ENCODE peak calls at places on chromosomes 6 and 20, in four cellular contexts. O is HepG2, U is SK-N-SH, A is K562. M is an unnamed sample.

GRCh38 chr20:48706710-48707339 is 121.0 kb downstream of the PREX1 start:
- DNase-seq in O (no peak), U (no peak), A (no peak), M (no peak)

GRCh38 chr20:17666491-17666890 is 15.6 kb downstream of the RRBP1 start:
- DNase-seq in U (no peak), O (no peak), A (no peak), M (no peak)

GRCh38 chr6:47414517-47415167 is 62.9 kb upstream of the CD2AP start:
- DNase-seq in O (peak; percentile 33), U (no peak), A (no peak), M (no peak)

GRCh38 chr20:56795492-56795891 is 166.4 kb downstream of the TFAP2C start:
- DNase-seq in O (no peak), U (no peak), A (no peak), M (no peak)

GRCh38 chr6:56335733-56336132 is 88.4 kb upstream of the COL21A1 start:
- DNase-seq in A (no peak), U (no peak), O (no peak), M (peak; percentile 59)

GRCh38 chr20:51313275-51313898 is 229.1 kb downstream of the NFATC2 start:
- DNase-seq in U (no peak), A (no peak), O (no peak), M (no peak)

GRCh38 chr6:41374618-41375590 is 39.5 kb downstream of the NCR2 start:
- DNase-seq in U (peak; percentile 40), O (no peak), A (no peak), M (no peak)

GRCh38 chr6:167566711-167567141 is 241.8 kb downstream of the TTLL2 start:
- DNase-seq in O (no peak), A (no peak), U (no peak), M (no peak)

GRCh38 chr20:61801857-61802442 is 263.7 kb downstream of the TAF4 start:
- DNase-seq in A (no peak), O (no peak), U (no peak), M (no peak)

GRCh38 chr6:5020142-5020541 is 16.3 kb upstream of the RPP40 start:
- DNase-seq in O (no peak), U (no peak), A (no peak), M (no peak)

GRCh38 chr6:27545271-27546046 is 72.6 kb upstream of the ZNF184 start:
- DNase-seq in O (peak; percentile 90), U (no peak), A (peak; percentile 52), M (peak; percentile 74)

GRCh38 chr6:84017709-84018452 is 15.7 kb upstream of the MRAP2 start:
- DNase-seq in U (no peak), O (no peak), A (no peak), M (no peak)

GRCh38 chr6:128806274-128806673 is 76.7 kb upstream of the LAMA2 start:
- DNase-seq in U (no peak), O (no peak), A (no peak), M (no peak)

GRCh38 chr6:102118034-102118433 is 724.5 kb downstream of the GRIK2 start:
- DNase-seq in U (no peak), O (no peak), A (no peak), M (no peak)

GRCh38 chr6:22877946-22878705 is 308.8 kb downstream of the HDGFL1 start:
- DNase-seq in A (no peak), O (no peak), U (no peak), M (no peak)

GRCh38 chr20:15937179-15937578 is 636.1 kb downstream of the KIF16B start:
- DNase-seq in O (no peak), A (no peak), U (no peak), M (no peak)

GRCh38 chr20:53880108-53880641 is 190.2 kb downstream of the BCAS1 start:
- DNase-seq in U (no peak), O (no peak), A (no peak), M (no peak)

GRCh38 chr6:70166088-70166958 is 136.6 kb downstream of the COL9A1 start:
- DNase-seq in A (peak; percentile 62), U (no peak), O (peak; percentile 8), M (peak; percentile 16)

GRCh38 chr6:125749112-125749863 is at the start of gene HEY2:
- DNase-seq in O (peak; percentile 84), A (peak; percentile 99), U (peak; percentile 99), M (peak; percentile 45)

GRCh38 chr6:137904822-137905617 is 38.0 kb downstream of the TNFAIP3 start:
- DNase-seq in O (no peak), U (no peak), A (no peak), M (no peak)

GRCh38 chr20:49892260-49893216 is 22.8 kb downstream of the SPATA2 start:
- DNase-seq in U (no peak), A (no peak), O (no peak), M (no peak)

GRCh38 chr6:133951227-133951626 is 1.8 kb upstream of the TBPL1 start:
- DNase-seq in A (no peak), O (no peak), U (no peak), M (no peak)

GRCh38 chr20:52269327-52269726 is 77.7 kb upstream of the ZFP64 start:
- DNase-seq in U (peak; percentile 45), O (no peak), A (no peak), M (no peak)

GRCh38 chr20:17796096-17796563 is 96.4 kb downstream of the BANF2 start:
- DNase-seq in U (no peak), O (peak; percentile 82), A (no peak), M (no peak)

GRCh38 chr20:61650912-61651733 is 399.1 kb downstream of the CDH4 start:
- DNase-seq in A (no peak), U (no peak), O (no peak), M (no peak)

DNA sequence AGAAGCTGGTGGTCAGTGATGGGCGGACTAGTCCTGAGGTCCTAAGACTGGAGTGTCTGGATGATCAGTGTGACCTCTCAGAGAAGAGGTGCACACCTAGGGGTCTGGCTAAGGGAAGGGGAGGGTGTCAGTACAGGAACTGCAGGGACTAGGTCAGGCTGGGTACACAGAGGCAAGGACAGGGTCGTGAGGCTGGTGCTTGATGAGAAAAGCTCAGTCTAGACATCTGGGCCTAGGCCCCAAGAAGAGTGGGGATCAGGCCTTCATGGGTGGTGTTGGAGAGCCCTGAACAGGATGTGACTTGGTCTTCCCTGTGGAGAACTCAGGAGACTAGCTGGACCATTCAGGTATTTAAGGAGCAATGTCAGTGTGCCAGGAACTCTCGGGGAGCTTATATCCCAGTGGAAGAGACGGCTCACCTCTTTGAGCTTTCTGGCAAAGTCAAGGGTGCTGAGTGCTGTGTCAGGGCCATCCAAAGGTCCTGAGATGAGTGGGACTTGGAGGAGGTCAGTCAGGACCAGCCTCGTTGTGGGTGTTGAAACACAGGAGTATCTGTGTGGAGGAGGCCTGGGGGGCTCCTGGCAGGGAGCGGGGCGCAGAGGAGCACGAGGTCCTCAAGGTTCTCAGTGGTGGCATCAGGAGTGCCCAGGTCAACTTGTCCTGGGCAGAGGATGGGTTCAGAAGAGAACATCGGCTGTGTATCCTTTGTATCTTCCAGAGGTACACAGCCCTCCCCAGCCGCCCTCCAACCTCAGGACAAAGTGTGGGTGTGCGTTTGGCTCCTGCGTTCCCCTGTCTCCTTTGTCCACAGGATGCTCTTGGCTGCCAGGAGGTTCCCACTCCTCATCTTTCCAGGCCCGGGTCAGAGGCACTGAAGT is 13.3 kb upstream of the MYT1 start:
- DNase-seq in U (no peak), A (no peak), O (no peak), M (no peak)
- H3K9ac ChIP-seq in U (no peak overlapping the region), A (no peak overlapping the region), O (no peak overlapping the region), M (no peak overlapping the region)

DNA sequence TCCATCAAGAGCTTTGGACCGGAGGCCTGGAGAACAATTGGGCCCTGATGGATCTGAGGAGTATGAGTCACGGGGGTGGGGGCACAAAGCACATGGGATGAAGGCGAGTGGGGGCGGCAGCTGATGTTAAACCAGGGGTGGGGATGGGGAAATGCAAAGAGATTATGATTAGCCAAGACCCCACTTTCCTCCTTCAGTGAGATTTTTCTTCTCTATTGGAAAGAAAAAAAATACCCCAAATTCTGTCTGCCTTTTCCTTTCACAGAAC is 57.9 kb downstream of the ARHGAP40 start:
- DNase-seq in U (no peak), A (no peak), O (no peak), M (no peak)
- TF ChIP-seq JUND in U (no peak), A (no peak), O (no peak), M (no peak)

GRCh38 chr6:170147056-170147787 is 143.7 kb downstream of the DLL1 start:
- DNase-seq in O (peak; percentile 20), A (no peak), U (no peak), M (no peak)
- TF ChIP-seq ELF1 in O (no peak), A (no peak), U (no peak), M (no peak)

DNA sequence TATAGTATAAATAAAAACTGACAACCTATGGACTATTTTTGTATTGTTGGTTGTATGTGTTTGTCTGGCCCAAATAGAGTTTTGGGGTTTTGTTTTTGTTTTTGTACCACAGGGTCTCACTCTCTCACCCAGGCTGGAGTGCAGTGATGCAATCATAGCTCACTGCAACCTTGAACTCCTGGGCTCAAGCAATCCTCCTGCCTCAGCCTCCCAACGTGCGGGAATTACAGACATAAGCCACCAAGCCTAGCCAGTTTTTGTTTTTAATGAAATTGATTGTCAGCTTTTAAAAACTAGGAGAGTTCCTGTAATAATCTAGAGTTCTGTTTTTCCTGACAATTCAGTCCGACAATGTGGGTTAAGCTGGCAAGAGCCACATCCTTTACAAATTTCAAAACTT is 98.7 kb downstream of the ZMYND8 start:
- DNase-seq in U (no peak), O (no peak), A (no peak), M (no peak)
- H3K9ac ChIP-seq in U (no peak overlapping the region), O (no peak overlapping the region), A (no peak overlapping the region), M (no peak overlapping the region)

GRCh38 chr6:132190815-132191175 is 210.5 kb downstream of the MOXD1 start:
- DNase-seq in O (no peak), U (no peak), A (no peak), M (no peak)

GRCh38 chr6:132192646-132193045 is 208.6 kb downstream of the MOXD1 start:
- DNase-seq in O (no peak), A (no peak), U (no peak), M (no peak)

GRCh38 chr6:132194529-132194928 is 206.7 kb downstream of the MOXD1 start:
- DNase-seq in O (no peak), A (no peak), U (no peak), M (no peak)

GRCh38 chr6:132190097-132190814 is 211.0 kb downstream of the MOXD1 start:
- DNase-seq in O (no peak), U (no peak), A (no peak), M (peak; percentile 3)

GRCh38 chr6:132188865-132189264 is 212.4 kb downstream of the MOXD1 start:
- DNase-seq in A (no peak), O (no peak), U (no peak), M (peak; percentile 6)
- TF ChIP-seq JUND in A (no peak), O (no peak), U (peak; percentile 74), M (peak; percentile 33)

GRCh38 chr6:31794866-31795615 is 511 bp downstream of the VARS1 start:
- DNase-seq in O (no peak), A (peak; percentile 86), U (peak; percentile 80), M (no peak)

GRCh38 chr6:31794294-31794865 is 1.2 kb downstream of the VARS1 start:
- DNase-seq in U (no peak), O (no peak), A (peak; percentile 19), M (no peak)

GRCh38 chr6:31792741-31793140 is 2.8 kb downstream of the VARS1 start:
- DNase-seq in O (no peak), A (peak; percentile 52), U (no peak), M (peak; percentile 81)

GRCh38 chr6:31792090-31792374 is 3.5 kb downstream of the VARS1 start:
- DNase-seq in U (no peak), A (peak; percentile 18), O (no peak), M (no peak)

GRCh38 chr6:31791324-31792089 is 4.0 kb downstream of the VARS1 start:
- DNase-seq in A (peak; percentile 84), U (peak; percentile 86), O (peak; percentile 65), M (no peak)
- TF ChIP-seq ELF1 in A (no peak), U (no peak), O (no peak), M (no peak)

M was measured in HCT116.